ENCODE peak calls at places on chromosomes 6 and 20, in nine cellular contexts. C is nephron progenitor cell, Z is RWPE1, T is HCT116, F is lower lobe of right lung, N is H9, L is fibroblast of mammary gland, U is PC-9, E is upper lobe of right lung. P is an unnamed sample.

GRCh38 chr6:71332012-71332411 is 43.4 kb downstream of the OGFRL1 start:
- DNase-seq in C (no peak), Z (no peak), T (no peak), F (no peak), N (no peak), L (peak; percentile 33), U (no peak), E (no peak), P (no peak)

GRCh38 chr20:54061106-54061881 is 9.1 kb downstream of the BCAS1 start:
- DNase-seq in C (no peak), Z (peak; percentile 73), T (no peak), F (no peak), N (no peak), L (peak; percentile 74), U (no peak), E (no peak), P (no peak)

GRCh38 chr6:144321839-144322591 is 36.9 kb downstream of the UTRN start:
- DNase-seq in C (no peak), Z (no peak), T (no peak), F (no peak), N (no peak), L (peak; percentile 65), U (peak; percentile 74), E (no peak), P (peak; percentile 53)

GRCh38 chr6:39951716-39952115 is 17.5 kb upstream of the MOCS1 start:
- DNase-seq in C (no peak), Z (no peak), T (no peak), F (no peak), N (no peak), L (no peak), U (no peak), E (no peak), P (no peak)

GRCh38 chr20:5484346-5484745 is 167.6 kb upstream of the PROKR2 start:
- DNase-seq in C (no peak), Z (no peak), T (no peak), F (no peak), N (no peak), L (no peak), U (no peak), E (no peak), P (no peak)

GRCh38 chr20:62801284-62802010 is 3.2 kb upstream of the OGFR start:
- DNase-seq in C (no peak), Z (no peak), T (no peak), F (no peak), N (no peak), L (no peak), U (no peak), E (no peak), P (no peak)

GRCh38 chr6:34947561-34947960 is 58.5 kb downstream of the ANKS1A start:
- DNase-seq in C (no peak), Z (peak; percentile 18), T (no peak), F (no peak), N (no peak), L (no peak), U (no peak), E (no peak), P (no peak)

GRCh38 chr6:48624631-48625030 is 513.6 kb upstream of the PTCHD4 start:
- DNase-seq in C (no peak), Z (no peak), T (no peak), F (no peak), N (no peak), L (no peak), U (no peak), E (no peak), P (no peak)

DNA sequence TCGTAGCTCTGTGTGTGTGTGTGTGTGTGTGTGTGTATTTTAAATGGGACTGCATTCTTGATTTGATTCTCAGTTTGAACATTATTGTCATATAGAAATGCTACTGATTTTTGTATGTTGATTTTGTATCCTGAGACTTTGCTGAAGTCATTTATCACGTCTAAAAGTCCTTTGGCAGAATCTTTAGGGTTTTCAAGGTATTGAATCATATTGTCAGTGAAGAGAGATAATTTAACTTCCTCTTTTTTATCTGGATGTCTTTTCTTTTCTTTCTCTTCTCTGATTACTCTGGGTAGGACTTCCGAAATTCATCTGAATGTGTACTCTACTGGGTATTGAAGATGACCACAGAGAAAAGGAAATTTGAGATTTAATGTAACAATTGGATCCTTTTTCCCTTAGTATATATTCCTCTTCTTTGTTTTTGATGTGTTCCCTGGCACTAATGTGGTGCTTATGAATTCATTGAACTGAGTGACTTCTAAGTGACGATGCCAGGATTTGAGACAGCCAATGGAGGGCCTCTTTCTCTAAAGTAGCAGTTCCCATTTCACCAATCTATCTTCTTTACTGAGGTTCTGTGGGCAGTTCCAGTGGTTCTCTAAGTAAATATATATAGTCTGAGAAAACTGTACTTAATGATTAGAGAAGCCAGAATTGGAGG is 47.6 kb downstream of the TNFAIP3 start:
- DNase-seq in C (no peak), Z (no peak), T (no peak), F (no peak), N (no peak), L (no peak), U (no peak), E (no peak), P (no peak)
- TF ChIP-seq CTCF in C (no peak), Z (no peak), T (no peak), F (no peak), N (no peak), L (no peak), U (no peak), E (no peak), P (no peak)

GRCh38 chr20:36207602-36208001 is 28.7 kb upstream of the AAR2 start:
- DNase-seq in C (no peak), Z (no peak), T (no peak), F (no peak), N (no peak), L (no peak), U (no peak), E (no peak), P (no peak)

GRCh38 chr20:36208257-36208656 is 28.0 kb upstream of the AAR2 start:
- DNase-seq in C (no peak), Z (no peak), T (no peak), F (no peak), N (no peak), L (no peak), U (no peak), E (no peak), P (no peak)

GRCh38 chr20:36213362-36213761 is 22.9 kb upstream of the AAR2 start:
- DNase-seq in C (no peak), Z (no peak), T (no peak), F (no peak), N (no peak), L (no peak), U (no peak), E (no peak), P (no peak)

GRCh38 chr20:36209921-36210320 is 26.4 kb upstream of the AAR2 start:
- DNase-seq in C (no peak), Z (no peak), T (no peak), F (no peak), N (no peak), L (no peak), U (no peak), E (no peak), P (no peak)

DNA sequence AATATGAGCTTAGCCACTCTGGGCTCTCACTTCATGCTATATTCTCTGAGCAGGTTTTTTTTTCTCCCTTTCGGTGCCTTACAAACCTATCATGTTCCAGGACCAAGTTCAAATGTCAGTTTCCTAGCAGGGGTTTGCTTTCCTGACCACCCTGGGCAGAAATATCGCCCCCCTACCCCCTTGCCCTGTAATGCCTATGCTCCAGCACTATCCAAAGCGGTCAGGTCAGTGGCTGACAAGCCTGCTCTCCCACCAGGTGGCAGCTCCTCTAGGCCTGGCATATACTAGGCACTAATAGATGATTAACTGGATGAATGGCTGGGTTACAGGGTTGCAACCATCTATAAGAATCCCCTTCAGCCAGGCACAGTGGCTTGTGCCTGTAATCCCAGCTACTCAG is 25.7 kb upstream of the AAR2 start:
- DNase-seq in C (no peak), Z (no peak), T (no peak), F (no peak), N (no peak), L (no peak), U (no peak), E (no peak), P (no peak)
- TF ChIP-seq CTCF in C (no peak), Z (no peak), T (peak; percentile 13), F (no peak), N (peak; percentile 27), L (no peak), U (no peak), E (no peak), P (peak; percentile 22)

DNA sequence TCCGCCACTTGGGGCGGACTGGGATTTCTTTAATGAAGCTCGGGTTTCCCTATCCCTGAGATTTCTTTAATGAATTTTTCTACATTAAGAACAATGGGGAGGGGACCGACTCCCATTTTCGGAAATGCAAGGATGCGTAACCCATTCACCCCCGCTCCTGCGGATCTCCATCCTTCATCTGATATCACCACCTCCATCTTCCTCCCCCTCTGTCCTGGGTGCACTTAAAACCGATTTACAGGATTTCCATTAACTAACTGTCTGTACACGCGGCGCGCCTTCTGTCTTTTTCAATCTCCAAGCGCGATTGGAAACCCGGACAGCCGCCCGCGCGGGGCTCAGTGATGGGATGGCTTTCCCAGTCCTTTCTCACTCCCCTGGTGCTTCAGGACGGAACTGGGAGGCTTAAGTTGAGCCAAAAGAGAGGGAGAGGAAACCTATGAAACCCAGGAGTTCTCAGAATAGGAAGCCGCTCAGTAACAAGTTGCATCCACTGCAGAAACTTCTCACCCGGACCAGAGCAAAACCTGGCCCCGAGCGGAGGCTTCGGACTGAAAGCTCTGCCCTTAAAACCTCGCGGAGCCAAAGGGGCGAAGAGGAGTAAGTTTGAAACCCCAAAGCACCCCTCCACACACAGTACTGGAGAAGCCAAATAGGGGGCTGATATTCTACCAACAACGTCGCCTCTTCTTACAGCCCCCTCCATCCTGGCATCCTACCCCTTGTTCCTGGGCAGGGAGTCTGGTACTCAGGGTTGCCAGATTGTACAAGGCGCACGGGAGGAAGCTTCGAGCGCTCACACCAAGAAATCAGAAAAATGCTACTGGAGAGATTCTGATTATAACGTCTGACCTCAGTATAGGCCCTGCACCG is 721 bp upstream of the COL12A1 start:
- DNase-seq in C (peak; percentile 30), Z (no peak), T (no peak), F (no peak), N (no peak), L (peak; percentile 67), U (no peak), E (no peak), P (peak; percentile 26)
- TF ChIP-seq CTCF in C (no peak), Z (no peak), T (no peak), F (no peak), N (no peak), L (no peak), U (no peak), E (no peak), P (no peak)

GRCh38 chr20:33338465-33339258 is 55.6 kb downstream of the BPIFB1 start:
- DNase-seq in C (no peak), Z (no peak), T (no peak), F (no peak), N (no peak), L (no peak), U (no peak), E (no peak), P (no peak)

GRCh38 chr20:33337531-33338165 is 54.6 kb downstream of the BPIFB1 start:
- DNase-seq in C (no peak), Z (no peak), T (no peak), F (no peak), N (no peak), L (no peak), U (no peak), E (no peak), P (no peak)

GRCh38 chr20:33336375-33336774 is 53.4 kb downstream of the BPIFB1 start:
- DNase-seq in C (no peak), Z (no peak), T (no peak), F (no peak), N (no peak), L (no peak), U (no peak), E (no peak), P (no peak)

GRCh38 chr20:33339515-33340058 is 56.6 kb downstream of the BPIFB1 start:
- DNase-seq in C (no peak), Z (no peak), T (no peak), F (no peak), N (no peak), L (no peak), U (no peak), E (no peak), P (no peak)

DNA sequence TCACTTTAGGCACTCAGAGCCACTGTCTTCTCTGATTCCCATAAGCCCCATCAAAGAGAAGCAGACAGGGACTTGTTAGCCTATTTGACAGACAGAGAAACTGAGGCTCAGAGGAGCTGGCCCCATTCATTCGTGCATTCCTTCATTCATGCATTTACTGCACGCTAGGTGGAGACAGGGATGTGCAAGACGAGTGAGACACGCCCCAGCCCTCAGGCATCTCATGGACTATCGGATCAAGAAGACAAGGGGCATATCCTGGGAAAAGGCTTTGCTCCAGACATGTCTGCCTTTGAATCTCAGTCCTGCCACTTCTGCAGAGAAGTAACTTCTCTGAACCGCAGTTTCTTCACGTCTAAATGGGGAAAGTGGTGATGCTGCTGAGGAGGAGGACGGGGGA is 54.1 kb downstream of the BPIFB1 start:
- DNase-seq in C (no peak), Z (peak; percentile 35), T (no peak), F (no peak), N (no peak), L (peak; percentile 2), U (no peak), E (no peak), P (no peak)
- TF ChIP-seq CTCF in C (no peak), Z (no peak), T (no peak), F (no peak), N (no peak), L (no peak), U (no peak), E (no peak), P (no peak)